ENCODE peak calls at places on chromosomes 16 and 17, in eight cellular contexts. F is left colon; A is Kasumi-1; H is retina; J is stimulated activated CD4-positive, alpha-beta T cell treated with anti-CD3 and anti-CD28 coated beads, Interleukin-2, amount 100 ng/mL, for 24 hours; T is amygdala; B is fibroblast of pulmonary artery; K is body of pancreas. O is an unnamed sample.
A peak's percentile ranks its signal among the peaks of the same experiment; 100 is the strongest.

GRCh38 chr16:74896389-74897370 is 88.2 kb downstream of the WDR59 start:
- DNase-seq in F (no peak), A (no peak), H (no peak), J (no peak), T (no peak), B (peak; percentile 42), K (no peak), O (peak; percentile 52)

GRCh38 chr17:67628580-67629013 is 89.1 kb upstream of the NOL11 start:
- DNase-seq in F (peak; percentile 10), A (no peak), H (no peak), J (no peak), T (no peak), B (peak; percentile 43), K (peak; percentile 31), O (peak; percentile 20)

GRCh38 chr17:44549736-44550135 is 7.5 kb upstream of the FZD2 start:
- DNase-seq in F (no peak), A (no peak), H (peak; percentile 70), J (no peak), T (no peak), B (no peak), K (no peak), O (no peak)

GRCh38 chr17:76246080-76247066 is 6.1 kb upstream of the RNF157 start:
- DNase-seq in F (peak; percentile 50), A (peak; percentile 99), H (no peak), J (peak; percentile 58), T (no peak), B (no peak), K (peak; percentile 21), O (peak; percentile 65)

GRCh38 chr17:39927928-39928867 is 666 bp downstream of the LRRC3C start:
- DNase-seq in F (peak; percentile 45), A (no peak), H (no peak), J (no peak), T (no peak), B (no peak), K (peak; percentile 71), O (no peak)

GRCh38 chr16:685967-686366 is 1.8 kb upstream of the JMJD8 start:
- DNase-seq in F (peak; percentile 72), A (no peak), H (no peak), J (no peak), T (no peak), B (peak; percentile 34), K (peak; percentile 65), O (peak; percentile 23)

GRCh38 chr16:75491876-75492275 is 3.4 kb downstream of the CHST6 start:
- DNase-seq in F (peak; percentile 24), A (no peak), H (peak; percentile 21), J (no peak), T (peak; percentile 72), B (no peak), K (no peak), O (peak; percentile 39)

GRCh38 chr16:74749291-74750055 is 25.1 kb downstream of the FA2H start:
- DNase-seq in F (no peak), A (no peak), H (no peak), J (no peak), T (no peak), B (no peak), K (no peak), O (no peak)

GRCh38 chr16:31467151-31467550 is 4.8 kb upstream of the TGFB1I1 start:
- DNase-seq in F (no peak), A (peak; percentile 50), H (no peak), J (no peak), T (no peak), B (peak; percentile 45), K (no peak), O (no peak)

GRCh38 chr17:41308918-41309359 is at the start of gene KRTAP16-1:
- DNase-seq in F (no peak), A (no peak), H (no peak), J (no peak), T (no peak), B (no peak), K (no peak), O (no peak)

O was measured in fibroblast of gingiva.